ENCODE peak calls at places on chromosomes 16 and 17, in six cellular contexts. One of them, this sample, is unnamed.

GRCh38 chr16:17328971-17329370 is 141.8 kb downstream of the XYLT1 start:
- DNase-seq in breast epithelium: no peak
- DNase-seq in stomach: no peak
- DNase-seq in HepG2: no peak
- DNase-seq in transverse colon: peak; percentile 63
- DNase-seq in H1: no peak
- DNase-seq in this sample: no peak

GRCh38 chr16:3536851-3537250 is 36.0 kb downstream of the CLUAP1 start:
- DNase-seq in breast epithelium: no peak
- DNase-seq in stomach: no peak
- DNase-seq in HepG2: no peak
- DNase-seq in transverse colon: no peak
- DNase-seq in H1: no peak
- DNase-seq in this sample: no peak

GRCh38 chr17:59427425-59427921 is 96.0 kb downstream of the YPEL2 start:
- DNase-seq in breast epithelium: no peak
- DNase-seq in stomach: no peak
- DNase-seq in HepG2: no peak
- DNase-seq in transverse colon: no peak
- DNase-seq in H1: no peak
- DNase-seq in this sample: no peak

GRCh38 chr17:78414178-78415162 is 36.0 kb downstream of the PGS1 start:
- DNase-seq in breast epithelium: no peak
- DNase-seq in stomach: no peak
- DNase-seq in HepG2: no peak
- DNase-seq in transverse colon: no peak
- DNase-seq in H1: no peak
- DNase-seq in this sample: no peak

GRCh38 chr16:86931410-86931941 is 353.1 kb downstream of the FOXL1 start:
- DNase-seq in breast epithelium: no peak
- DNase-seq in stomach: no peak
- DNase-seq in HepG2: no peak
- DNase-seq in transverse colon: no peak
- DNase-seq in H1: no peak
- DNase-seq in this sample: no peak

GRCh38 chr17:71633391-71633849 is 487.4 kb upstream of the SOX9 start:
- DNase-seq in breast epithelium: peak; percentile 48
- DNase-seq in stomach: no peak
- DNase-seq in HepG2: no peak
- DNase-seq in transverse colon: peak; percentile 75
- DNase-seq in H1: no peak
- DNase-seq in this sample: no peak

GRCh38 chr17:82424001-82424862 is 5.8 kb upstream of the OGFOD3 start:
- DNase-seq in breast epithelium: no peak
- DNase-seq in stomach: peak; percentile 45
- DNase-seq in HepG2: peak; percentile 72
- DNase-seq in transverse colon: peak; percentile 55
- DNase-seq in H1: peak; percentile 82
- DNase-seq in this sample: peak; percentile 44

GRCh38 chr17:33106525-33107162 is 115.0 kb downstream of the SPACA3 start:
- DNase-seq in breast epithelium: no peak
- DNase-seq in stomach: no peak
- DNase-seq in HepG2: no peak
- DNase-seq in transverse colon: no peak
- DNase-seq in H1: no peak
- DNase-seq in this sample: no peak

GRCh38 chr17:77885678-77886386 is 72.7 kb upstream of the TNRC6C start:
- DNase-seq in breast epithelium: no peak
- DNase-seq in stomach: no peak
- DNase-seq in HepG2: no peak
- DNase-seq in transverse colon: no peak
- DNase-seq in H1: no peak
- DNase-seq in this sample: no peak

GRCh38 chr16:13098536-13098935 is 197.1 kb downstream of the SHISA9 start:
- DNase-seq in breast epithelium: no peak
- DNase-seq in stomach: no peak
- DNase-seq in HepG2: no peak
- DNase-seq in transverse colon: no peak
- DNase-seq in H1: no peak
- DNase-seq in this sample: no peak

GRCh38 chr16:3977376-3977775 is 96.9 kb upstream of the CREBBP start:
- DNase-seq in breast epithelium: no peak
- DNase-seq in stomach: no peak
- DNase-seq in HepG2: no peak
- DNase-seq in transverse colon: no peak
- DNase-seq in H1: no peak
- DNase-seq in this sample: no peak

GRCh38 chr17:55794681-55795080 is 43.8 kb downstream of the PCTP start:
- DNase-seq in breast epithelium: no peak
- DNase-seq in stomach: no peak
- DNase-seq in HepG2: no peak
- DNase-seq in transverse colon: no peak
- DNase-seq in H1: no peak
- DNase-seq in this sample: no peak

GRCh38 chr16:74437-75318 is 2.2 kb upstream of the RHBDF1 start:
- DNase-seq in breast epithelium: no peak
- DNase-seq in stomach: no peak
- DNase-seq in HepG2: no peak
- DNase-seq in transverse colon: no peak
- DNase-seq in H1: no peak
- DNase-seq in this sample: no peak

GRCh38 chr16:85033153-85033552 is 5.6 kb downstream of the KIAA0513 start:
- DNase-seq in breast epithelium: no peak
- DNase-seq in stomach: no peak
- DNase-seq in HepG2: no peak
- DNase-seq in transverse colon: no peak
- DNase-seq in H1: no peak
- DNase-seq in this sample: no peak

GRCh38 chr16:19885456-19886060 is 910 bp upstream of the GPRC5B start:
- DNase-seq in breast epithelium: no peak
- DNase-seq in stomach: no peak
- DNase-seq in HepG2: no peak
- DNase-seq in transverse colon: peak; percentile 9
- DNase-seq in H1: peak; percentile 68
- DNase-seq in this sample: no peak

GRCh38 chr16:10767127-10767526 is 23.5 kb downstream of the NUBP1 start:
- DNase-seq in breast epithelium: no peak
- DNase-seq in stomach: no peak
- DNase-seq in HepG2: no peak
- DNase-seq in transverse colon: no peak
- DNase-seq in H1: no peak
- DNase-seq in this sample: no peak

GRCh38 chr16:81500833-81501521 is 56.4 kb downstream of the CMIP start:
- DNase-seq in breast epithelium: peak; percentile 42
- DNase-seq in stomach: no peak
- DNase-seq in HepG2: no peak
- DNase-seq in transverse colon: no peak
- DNase-seq in H1: no peak
- DNase-seq in this sample: no peak

GRCh38 chr17:1229891-1230571 is 40.2 kb upstream of the BHLHA9 start:
- DNase-seq in breast epithelium: no peak
- DNase-seq in stomach: no peak
- DNase-seq in HepG2: no peak
- DNase-seq in transverse colon: peak; percentile 28
- DNase-seq in H1: no peak
- DNase-seq in this sample: no peak

GRCh38 chr16:10999313-10999712 is 54.9 kb downstream of the CLEC16A start:
- DNase-seq in breast epithelium: no peak
- DNase-seq in stomach: no peak
- DNase-seq in HepG2: no peak
- DNase-seq in transverse colon: no peak
- DNase-seq in H1: no peak
- DNase-seq in this sample: no peak

GRCh38 chr17:40530988-40531971 is 29.9 kb upstream of the TNS4 start:
- DNase-seq in breast epithelium: no peak
- DNase-seq in stomach: no peak
- DNase-seq in HepG2: no peak
- DNase-seq in transverse colon: no peak
- DNase-seq in H1: no peak
- DNase-seq in this sample: no peak

GRCh38 chr16:56093055-56093454 is 98.2 kb upstream of the GNAO1 start:
- DNase-seq in breast epithelium: no peak
- DNase-seq in stomach: no peak
- DNase-seq in HepG2: no peak
- DNase-seq in transverse colon: no peak
- DNase-seq in H1: no peak
- DNase-seq in this sample: no peak

GRCh38 chr16:75113541-75114121 is 2.9 kb downstream of the LDHD start:
- DNase-seq in breast epithelium: no peak
- DNase-seq in stomach: no peak
- DNase-seq in HepG2: no peak
- DNase-seq in transverse colon: no peak
- DNase-seq in H1: no peak
- DNase-seq in this sample: no peak

GRCh38 chr17:79070266-79070880 is 4.3 kb upstream of the ENGASE start:
- DNase-seq in breast epithelium: no peak
- DNase-seq in stomach: no peak
- DNase-seq in HepG2: no peak
- DNase-seq in transverse colon: no peak
- DNase-seq in H1: no peak
- DNase-seq in this sample: no peak

GRCh38 chr16:57623251-57624043 is 5.0 kb upstream of the ADGRG1 start:
- DNase-seq in breast epithelium: peak; percentile 80
- DNase-seq in stomach: peak; percentile 78
- DNase-seq in HepG2: peak; percentile 91
- DNase-seq in transverse colon: peak; percentile 65
- DNase-seq in H1: peak; percentile 64
- DNase-seq in this sample: no peak

GRCh38 chr16:78915916-78916315 is 684.6 kb downstream of the MAF start:
- DNase-seq in breast epithelium: no peak
- DNase-seq in stomach: no peak
- DNase-seq in HepG2: no peak
- DNase-seq in transverse colon: no peak
- DNase-seq in H1: no peak
- DNase-seq in this sample: no peak
- TF ChIP-seq POLR2AphosphoS5 in breast epithelium: no peak
- TF ChIP-seq POLR2AphosphoS5 in stomach: no peak
- TF ChIP-seq POLR2AphosphoS5 in HepG2: no peak
- TF ChIP-seq POLR2AphosphoS5 in transverse colon: no peak
- TF ChIP-seq POLR2AphosphoS5 in H1: no peak
- TF ChIP-seq POLR2AphosphoS5 in this sample: no peak

DNA sequence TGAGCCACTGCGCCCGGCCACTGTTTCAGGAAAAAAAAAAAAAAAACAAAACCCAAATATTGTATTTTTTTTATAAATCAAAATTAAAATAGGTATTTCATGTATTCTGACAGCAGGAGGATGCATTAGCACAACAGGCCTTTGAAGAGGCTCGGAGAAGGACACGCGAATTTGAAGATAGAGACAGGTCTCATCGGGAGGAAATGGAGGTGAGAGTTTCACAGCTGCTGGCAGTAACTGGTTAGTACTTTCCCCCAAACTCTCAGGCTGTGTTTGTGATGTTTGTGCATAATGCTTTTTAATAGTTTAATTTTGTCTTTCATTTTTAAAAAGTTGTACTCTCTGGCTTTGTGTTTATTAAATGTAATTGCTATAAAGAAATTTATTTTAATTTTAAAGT is 27.6 kb upstream of the PHAF1 start:
- DNase-seq in breast epithelium: no peak
- DNase-seq in stomach: no peak
- DNase-seq in HepG2: no peak
- DNase-seq in transverse colon: no peak
- DNase-seq in H1: no peak
- DNase-seq in this sample: no peak
- TF ChIP-seq POLR2AphosphoS5 in breast epithelium: no peak
- TF ChIP-seq POLR2AphosphoS5 in stomach: no peak
- TF ChIP-seq POLR2AphosphoS5 in HepG2: no peak
- TF ChIP-seq POLR2AphosphoS5 in transverse colon: no peak
- TF ChIP-seq POLR2AphosphoS5 in H1: no peak
- TF ChIP-seq POLR2AphosphoS5 in this sample: no peak

GRCh38 chr16:14419817-14420216 is 210.2 kb downstream of the PARN start:
- DNase-seq in breast epithelium: no peak
- DNase-seq in stomach: no peak
- DNase-seq in HepG2: no peak
- DNase-seq in transverse colon: no peak
- DNase-seq in H1: no peak
- DNase-seq in this sample: peak; percentile 2

GRCh38 chr16:14416184-14416583 is 213.9 kb downstream of the PARN start:
- DNase-seq in breast epithelium: no peak
- DNase-seq in stomach: no peak
- DNase-seq in HepG2: no peak
- DNase-seq in transverse colon: no peak
- DNase-seq in H1: no peak
- DNase-seq in this sample: no peak

GRCh38 chr16:14415291-14415690 is 214.8 kb downstream of the PARN start:
- DNase-seq in breast epithelium: no peak
- DNase-seq in stomach: no peak
- DNase-seq in HepG2: no peak
- DNase-seq in transverse colon: no peak
- DNase-seq in H1: no peak
- DNase-seq in this sample: no peak

GRCh38 chr16:14420721-14421488 is 209.2 kb downstream of the PARN start:
- DNase-seq in breast epithelium: no peak
- DNase-seq in stomach: no peak
- DNase-seq in HepG2: peak; percentile 76
- DNase-seq in transverse colon: no peak
- DNase-seq in H1: no peak
- DNase-seq in this sample: no peak

GRCh38 chr16:14418795-14419225 is 211.2 kb downstream of the PARN start:
- DNase-seq in breast epithelium: no peak
- DNase-seq in stomach: peak; percentile 37
- DNase-seq in HepG2: no peak
- DNase-seq in transverse colon: no peak
- DNase-seq in H1: no peak
- DNase-seq in this sample: no peak
- TF ChIP-seq POLR2AphosphoS5 in breast epithelium: no peak
- TF ChIP-seq POLR2AphosphoS5 in stomach: peak; percentile 68
- TF ChIP-seq POLR2AphosphoS5 in HepG2: no peak
- TF ChIP-seq POLR2AphosphoS5 in transverse colon: peak; percentile 90
- TF ChIP-seq POLR2AphosphoS5 in H1: no peak
- TF ChIP-seq POLR2AphosphoS5 in this sample: no peak

GRCh38 chr17:34161600-34161999 is 93.5 kb upstream of the CCL2 start:
- DNase-seq in breast epithelium: no peak
- DNase-seq in stomach: no peak
- DNase-seq in HepG2: no peak
- DNase-seq in transverse colon: no peak
- DNase-seq in H1: no peak
- DNase-seq in this sample: no peak
- TF ChIP-seq POLR2AphosphoS5 in breast epithelium: no peak
- TF ChIP-seq POLR2AphosphoS5 in stomach: no peak
- TF ChIP-seq POLR2AphosphoS5 in HepG2: no peak
- TF ChIP-seq POLR2AphosphoS5 in transverse colon: no peak
- TF ChIP-seq POLR2AphosphoS5 in H1: no peak
- TF ChIP-seq POLR2AphosphoS5 in this sample: no peak

This sample was measured in HL-60.